ENCODE peak calls at places on chromosomes 5 and 9, in six cellular contexts. B, P, O, X, N and L are unnamed samples.

GRCh38 chr5:67182406-67182805 is 14.2 kb downstream of the CD180 start:
- DNase-seq in N (no peak), O (peak), P (no peak), X (no peak), B (peak), L (peak)

GRCh38 chr9:13651969-13652663 is 372.6 kb upstream of the MPDZ start:
- DNase-seq in X (no peak), P (no peak), B (no peak), N (no peak), O (peak), L (no peak)

GRCh38 chr9:98432134-98432533 is 176.7 kb upstream of the TBC1D2 start:
- DNase-seq in B (no peak), N (no peak), O (no peak), X (no peak), P (no peak), L (no peak)

GRCh38 chr9:2355594-2355993 is 266.0 kb upstream of the VLDLR start:
- DNase-seq in P (no peak), B (no peak), O (no peak), N (no peak), X (no peak), L (no peak)

GRCh38 chr5:174692982-174693422 is 31.4 kb upstream of the MSX2 start:
- DNase-seq in X (no peak), N (no peak), P (peak), O (no peak), B (no peak), L (no peak)

GRCh38 chr5:72476721-72477120 is 30.5 kb downstream of the ZNF366 start:
- DNase-seq in B (no peak), P (no peak), N (no peak), O (no peak), X (no peak), L (no peak)

GRCh38 chr5:122144236-122144635 is 14.9 kb downstream of the ZNF474 start:
- DNase-seq in P (no peak), B (no peak), X (no peak), O (no peak), N (no peak), L (no peak)

GRCh38 chr5:132915681-132916080 is 42.2 kb downstream of the LEAP2 start:
- DNase-seq in P (no peak), N (no peak), O (no peak), B (no peak), X (no peak), L (no peak)

GRCh38 chr5:52997424-52997823 is 8.3 kb downstream of the ITGA2 start:
- DNase-seq in N (no peak), P (no peak), O (no peak), X (no peak), B (no peak), L (no peak)

GRCh38 chr9:109014267-109015025 is 1.1 kb upstream of the CTNNAL1 start:
- DNase-seq in B (no peak), O (peak), N (no peak), P (peak), X (no peak), L (no peak)

GRCh38 chr5:67085616-67086015 is 111.0 kb downstream of the CD180 start:
- DNase-seq in B (no peak), N (no peak), O (no peak), X (no peak), P (no peak), L (no peak)

GRCh38 chr5:102811962-102812361 is 56.9 kb downstream of the PAM start:
- DNase-seq in O (no peak), P (no peak), B (no peak), X (no peak), N (no peak), L (no peak)

GRCh38 chr5:77638204-77638762 is at the start of gene OTP:
- DNase-seq in X (no peak), N (no peak), O (no peak), B (no peak), P (no peak), L (no peak)

GRCh38 chr5:849651-850301 is 1.0 kb downstream of the ZDHHC11 start:
- DNase-seq in B (no peak), N (no peak), O (peak), X (no peak), P (no peak), L (peak)

GRCh38 chr5:169945831-169946261 is 34.4 kb downstream of the INSYN2B start:
- DNase-seq in O (peak), X (peak), N (peak), B (peak), P (no peak), L (peak)

GRCh38 chr5:113060410-113061025 is 83.9 kb downstream of the DCP2 start:
- DNase-seq in N (no peak), O (no peak), B (no peak), P (no peak), X (no peak), L (no peak)

GRCh38 chr9:82934949-82935348 is 128.0 kb downstream of the RASEF start:
- DNase-seq in P (no peak), O (no peak), X (peak), B (no peak), N (no peak), L (no peak)

GRCh38 chr9:132074736-132075135 is 4.9 kb downstream of the MED27 start:
- DNase-seq in P (no peak), O (peak), B (no peak), X (no peak), N (no peak), L (no peak)

GRCh38 chr5:133952729-133953567 is 15.5 kb downstream of the C5orf15 start:
- DNase-seq in O (peak), X (no peak), P (peak), N (no peak), B (peak), L (peak)

GRCh38 chr5:148909001-148909400 is 82.6 kb downstream of the ADRB2 start:
- DNase-seq in X (peak), P (no peak), B (no peak), O (no peak), N (no peak), L (no peak)

GRCh38 chr9:11646831-11647230 is 1034.0 kb upstream of the PTPRD start:
- DNase-seq in N (no peak), O (no peak), B (no peak), P (no peak), X (no peak), L (no peak)

GRCh38 chr5:143031781-143032724 is 261.9 kb downstream of the ARHGAP26 start:
- DNase-seq in O (no peak), P (no peak), N (no peak), B (no peak), X (no peak), L (no peak)

GRCh38 chr5:72221099-72221498 is 98.9 kb downstream of the MRPS27 start:
- DNase-seq in O (no peak), X (no peak), B (no peak), P (no peak), N (no peak), L (no peak)

GRCh38 chr5:173582198-173583092 is 34.0 kb downstream of the BOD1 start:
- DNase-seq in X (no peak), O (no peak), P (no peak), B (no peak), N (no peak), L (no peak)

GRCh38 chr9:94016744-94017143 is 61.6 kb upstream of the BARX1 start:
- DNase-seq in O (no peak), X (no peak), P (peak), B (no peak), N (no peak), L (no peak)

GRCh38 chr5:55154893-55155292 is 5.1 kb upstream of the GPX8 start:
- DNase-seq in B (no peak), P (no peak), O (no peak), N (no peak), X (peak), L (no peak)

GRCh38 chr9:95852059-95853032 is 23.1 kb upstream of the ERCC6L2 start:
- DNase-seq in P (no peak), N (no peak), B (no peak), O (no peak), X (peak), L (no peak)

GRCh38 chr5:127425868-127426267 is 91.6 kb upstream of the PRRC1 start:
- DNase-seq in X (no peak), B (no peak), O (no peak), P (no peak), N (no peak), L (no peak)

GRCh38 chr9:134408939-134409737 is 82.9 kb downstream of the RXRA start:
- DNase-seq in O (no peak), N (no peak), P (no peak), B (peak), X (no peak), L (no peak)

GRCh38 chr5:148864113-148864841 is 37.9 kb downstream of the ADRB2 start:
- DNase-seq in O (no peak), B (no peak), N (no peak), P (no peak), X (peak), L (no peak)

GRCh38 chr5:85000671-85001070 is 616.0 kb upstream of the EDIL3 start:
- DNase-seq in O (no peak), X (peak), N (no peak), B (no peak), P (no peak), L (no peak)

GRCh38 chr5:103444333-103445038 is 118.1 kb downstream of the NUDT12 start:
- DNase-seq in P (peak), O (no peak), N (peak), X (no peak), B (peak), L (no peak)

GRCh38 chr5:128774605-128775004 is 190.7 kb upstream of the SLC27A6 start:
- DNase-seq in N (no peak), O (no peak), P (no peak), X (no peak), B (no peak), L (no peak)

GRCh38 chr5:73399761-73400160 is 48.8 kb downstream of the FOXD1 start:
- DNase-seq in P (no peak), O (no peak), N (no peak), X (no peak), B (no peak), L (no peak)

GRCh38 chr5:17359451-17359965 is 138.5 kb upstream of the TAF11L2 start:
- DNase-seq in N (peak), X (peak), B (peak), P (no peak), O (no peak), L (no peak)

GRCh38 chr5:156188026-156188425 is 138.9 kb upstream of the SGCD start:
- DNase-seq in N (no peak), P (no peak), X (no peak), B (no peak), O (no peak), L (no peak)

GRCh38 chr5:6158974-6159863 is 219.1 kb downstream of the MED10 start:
- DNase-seq in N (no peak), X (peak), P (no peak), B (peak), O (no peak), L (no peak)

GRCh38 chr9:2701070-2701469 is 16.2 kb upstream of the KCNV2 start:
- DNase-seq in P (no peak), B (no peak), O (no peak), X (no peak), N (no peak), L (no peak)

GRCh38 chr9:2857564-2858198 is 13.8 kb upstream of the PUM3 start:
- DNase-seq in N (peak), P (peak), O (peak), B (peak), X (peak), L (peak)

GRCh38 chr9:121784706-121785426 is 133.4 kb downstream of the DAB2IP start:
- DNase-seq in N (no peak), O (no peak), B (no peak), P (peak), X (no peak), L (no peak)

DNA sequence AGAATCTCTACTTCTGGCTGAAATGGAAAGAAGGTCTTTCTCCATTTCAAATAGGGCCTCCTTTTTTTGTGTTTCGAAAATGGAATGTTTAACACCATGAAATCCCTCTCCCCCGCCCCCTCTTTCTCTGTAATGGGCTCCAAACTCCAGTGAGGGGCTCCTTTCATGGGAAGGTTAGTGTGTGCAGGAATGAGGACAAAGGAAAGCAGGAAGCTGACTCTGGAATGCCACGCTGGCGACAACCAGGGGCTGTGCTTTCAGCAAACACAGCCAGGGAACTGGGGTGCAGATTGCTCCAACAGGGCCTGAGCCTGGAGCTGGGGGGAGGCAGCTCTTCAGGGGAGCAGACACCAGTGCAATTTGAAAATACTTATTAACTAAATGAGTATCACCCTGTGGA is 82.8 kb downstream of the CRB2 start:
- DNase-seq in O (no peak), B (no peak), N (no peak), X (no peak), P (no peak), L (no peak)
- H3K27ac ChIP-seq in O (no peak), B (no peak), N (no peak), X (no peak), P (no peak), L (no peak)

DNA sequence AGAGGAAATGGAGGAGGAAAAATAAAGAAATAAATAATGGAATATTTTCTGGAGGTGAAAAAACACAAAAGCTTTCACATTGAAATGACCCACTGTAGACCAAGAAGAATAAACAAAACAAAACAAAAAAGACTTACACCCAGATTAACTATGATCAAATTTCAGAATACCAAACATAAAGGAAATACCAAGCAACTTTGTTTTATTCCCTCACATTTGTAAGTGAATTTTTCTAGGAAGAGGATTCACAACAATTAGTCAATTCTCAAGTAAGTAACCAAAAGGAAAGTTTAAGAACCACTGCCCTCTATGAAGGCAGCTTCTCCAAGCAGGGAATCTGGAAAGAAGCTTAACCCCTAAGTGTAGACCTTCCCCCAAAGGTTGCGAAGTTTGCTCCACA is 29.6 kb upstream of the B4GALT1 start:
- DNase-seq in P (no peak), N (no peak), O (no peak), B (no peak), X (no peak), L (no peak)
- H3K27ac ChIP-seq in P (peak), N (peak), O (peak), B (no peak), X (no peak), L (no peak)

DNA sequence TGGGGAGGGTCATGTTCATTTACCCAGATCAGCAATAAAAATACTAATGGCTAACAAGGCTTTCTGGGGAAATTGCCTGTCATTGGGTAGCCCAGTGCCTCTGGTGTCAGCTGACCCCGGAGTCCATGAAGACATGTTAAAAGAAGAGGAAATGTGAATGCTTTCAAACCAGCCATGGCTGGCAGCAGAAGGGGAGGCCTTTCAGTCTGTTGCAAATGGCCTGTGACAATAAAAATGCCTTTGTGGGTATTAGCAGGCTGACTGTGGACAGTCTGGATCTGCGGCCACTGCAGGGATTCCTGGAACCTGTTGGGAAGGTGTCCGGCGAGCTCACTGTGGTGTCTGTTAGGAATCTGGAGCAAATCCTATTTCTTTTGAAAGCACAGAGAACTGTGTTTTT is 7.5 kb downstream of the ABL1 start:
- DNase-seq in O (no peak), X (no peak), B (no peak), N (no peak), P (no peak), L (no peak)
- H3K27ac ChIP-seq in O (peak), X (no peak), B (no peak), N (peak), P (peak), L (no peak)

GRCh38 chr5:95784514-95785302 is 37.8 kb downstream of the GLRX start:
- DNase-seq in P (no peak), X (no peak), B (no peak), N (no peak), O (no peak), L (no peak)
- H3K27ac ChIP-seq in P (no peak), X (no peak), B (no peak), N (no peak), O (no peak), L (peak)

GRCh38 chr5:147727200-147727599 is 55.3 kb downstream of the JAKMIP2 start:
- DNase-seq in P (no peak), X (no peak), N (no peak), O (no peak), B (no peak), L (no peak)
- H3K27ac ChIP-seq in P (no peak), X (no peak), N (no peak), O (no peak), B (no peak), L (no peak)

GRCh38 chr5:64000096-64000495 is 37.9 kb upstream of the HTR1A start:
- DNase-seq in X (no peak), B (no peak), O (no peak), N (no peak), P (no peak), L (no peak)
- H3K27ac ChIP-seq in X (no peak), B (no peak), O (no peak), N (no peak), P (no peak), L (no peak)

GRCh38 chr9:114678130-114678529 is 3.9 kb downstream of the TEX48 start:
- DNase-seq in B (no peak), N (no peak), X (peak), P (no peak), O (no peak), L (no peak)
- H3K27ac ChIP-seq in B (no peak), N (no peak), X (peak), P (no peak), O (no peak), L (no peak)

GRCh38 chr9:89243296-89244061 is 64.9 kb upstream of the SHC3 start:
- DNase-seq in B (no peak), P (no peak), X (no peak), O (no peak), N (no peak), L (peak)
- H3K27ac ChIP-seq in B (no peak), P (no peak), X (no peak), O (no peak), N (no peak), L (no peak)

GRCh38 chr9:20353931-20354652 is 268.2 kb downstream of the MLLT3 start:
- DNase-seq in N (no peak), P (peak), B (no peak), O (no peak), X (peak), L (no peak)
- H3K27ac ChIP-seq in N (no peak), P (no peak), B (peak), O (no peak), X (peak), L (no peak)

GRCh38 chr5:124697912-124698690 is 48.3 kb downstream of the ZNF608 start:
- DNase-seq in N (peak), B (peak), P (no peak), O (no peak), X (peak), L (no peak)

GRCh38 chr5:124700333-124700732 is 46.1 kb downstream of the ZNF608 start:
- DNase-seq in P (no peak), N (no peak), B (no peak), O (no peak), X (no peak), L (no peak)

GRCh38 chr5:124696898-124697297 is 49.5 kb downstream of the ZNF608 start:
- DNase-seq in O (no peak), X (no peak), P (no peak), B (no peak), N (no peak), L (no peak)

GRCh38 chr5:124697482-124697881 is 49.0 kb downstream of the ZNF608 start:
- DNase-seq in O (no peak), B (no peak), X (no peak), P (no peak), N (no peak), L (no peak)

GRCh38 chr5:124698774-124699173 is 47.7 kb downstream of the ZNF608 start:
- DNase-seq in B (no peak), O (no peak), X (peak), N (no peak), P (no peak), L (no peak)
- H3K27ac ChIP-seq in B (peak), O (peak), X (peak), N (peak), P (peak), L (no peak)